ENCODE peak calls at places on chromosome 22, in four cellular contexts. N is ascending aorta, Q is IMR-90, O is right lobe of liver. F is an unnamed sample.

GRCh38 chr22:17980013-17980510 is 44.3 kb downstream of the MICAL3 start:
- DNase-seq in O (no peak), N (no peak), Q (no peak), F (no peak)

GRCh38 chr22:41976070-41976901 is 7.0 kb downstream of the SEPTIN3 start:
- DNase-seq in N (no peak), O (peak), Q (no peak), F (no peak)

GRCh38 chr22:47625531-47626427 is 863.3 kb downstream of the TBC1D22A start:
- DNase-seq in Q (no peak), O (no peak), N (no peak), F (no peak)

GRCh38 chr22:24420072-24420976 is 7.1 kb upstream of the ADORA2A start:
- DNase-seq in N (no peak), Q (no peak), O (peak), F (no peak)

GRCh38 chr22:20107951-20108756 is 7.8 kb upstream of the RANBP1 start:
- DNase-seq in N (no peak), O (no peak), Q (no peak), F (no peak)

GRCh38 chr22:26894766-26895485 is 237.5 kb downstream of the MIAT start:
- DNase-seq in Q (peak), N (peak), O (no peak), F (no peak)

GRCh38 chr22:43707650-43708049 is 104.5 kb downstream of the EFCAB6 start:
- DNase-seq in N (no peak), Q (no peak), O (no peak), F (no peak)

GRCh38 chr22:25567305-25567704 is 2.8 kb downstream of the GRK3 start:
- DNase-seq in N (no peak), Q (no peak), O (no peak), F (no peak)

GRCh38 chr22:45683248-45683647 is 11.6 kb downstream of the ATXN10 start:
- DNase-seq in N (no peak), O (no peak), Q (no peak), F (no peak)

GRCh38 chr22:43798492-43798891 is 13.6 kb downstream of the EFCAB6 start:
- DNase-seq in N (no peak), Q (peak), O (no peak), F (no peak)

GRCh38 chr22:47210112-47210657 is 447.7 kb downstream of the TBC1D22A start:
- DNase-seq in O (peak), Q (no peak), N (peak), F (no peak)

GRCh38 chr22:19713228-19713627 is 1.1 kb upstream of the SEPTIN5 start:
- DNase-seq in O (no peak), Q (no peak), N (no peak), F (no peak)

GRCh38 chr22:32339190-32340012 is 18.3 kb upstream of the RFPL3 start:
- DNase-seq in O (peak), N (peak), Q (no peak), F (no peak)

GRCh38 chr22:23289851-23290724 is 109.8 kb downstream of the BCR start:
- DNase-seq in O (peak), N (peak), Q (peak), F (no peak)

GRCh38 chr22:23244690-23245044 is 64.4 kb downstream of the BCR start:
- DNase-seq in N (no peak), Q (no peak), O (no peak), F (no peak)

GRCh38 chr22:39946571-39947407 is 13.4 kb upstream of the TMA7B start:
- DNase-seq in Q (no peak), N (no peak), O (no peak), F (no peak)

GRCh38 chr22:39388261-39389011 is 11.1 kb upstream of the TAB1 start:
- DNase-seq in O (peak), Q (peak), N (peak), F (peak)

GRCh38 chr22:39773976-39774539 is 119.5 kb downstream of the ENTHD1 start:
- DNase-seq in N (no peak), O (no peak), Q (peak), F (no peak)

GRCh38 chr22:46076651-46077339 is 73.5 kb upstream of the PPARA start:
- DNase-seq in Q (peak), O (peak), N (peak), F (peak)

GRCh38 chr22:24060375-24060788 is 49.3 kb downstream of the CABIN1 start:
- DNase-seq in N (peak), Q (peak), O (no peak), F (no peak)

GRCh38 chr22:40853961-40854360 is 2.5 kb downstream of the ST13 start:
- DNase-seq in Q (no peak), N (no peak), O (no peak), F (no peak)

GRCh38 chr22:43375951-43376455 is 32.8 kb upstream of the SCUBE1 start:
- DNase-seq in O (no peak), N (no peak), Q (peak), F (no peak)

GRCh38 chr22:27670701-27671412 is 130.7 kb downstream of the MN1 start:
- DNase-seq in N (no peak), Q (no peak), O (no peak), F (no peak)

GRCh38 chr22:38305481-38306448 is 11.5 kb downstream of the CSNK1E start:
- DNase-seq in O (no peak), Q (peak), N (no peak), F (no peak)

GRCh38 chr22:18103527-18104269 is 6.9 kb upstream of the TUBA8 start:
- DNase-seq in O (no peak), N (no peak), Q (no peak), F (no peak)

GRCh38 chr22:25972397-25972796 is 196.9 kb upstream of the SEZ6L start:
- DNase-seq in O (no peak), N (no peak), Q (no peak), F (no peak)

GRCh38 chr22:44024288-44024908 is at the start of gene PARVB:
- DNase-seq in N (no peak), O (peak), Q (no peak), F (no peak)

GRCh38 chr22:23216331-23217170 is 36.2 kb downstream of the BCR start:
- DNase-seq in O (peak), Q (no peak), N (no peak), F (no peak)

DNA sequence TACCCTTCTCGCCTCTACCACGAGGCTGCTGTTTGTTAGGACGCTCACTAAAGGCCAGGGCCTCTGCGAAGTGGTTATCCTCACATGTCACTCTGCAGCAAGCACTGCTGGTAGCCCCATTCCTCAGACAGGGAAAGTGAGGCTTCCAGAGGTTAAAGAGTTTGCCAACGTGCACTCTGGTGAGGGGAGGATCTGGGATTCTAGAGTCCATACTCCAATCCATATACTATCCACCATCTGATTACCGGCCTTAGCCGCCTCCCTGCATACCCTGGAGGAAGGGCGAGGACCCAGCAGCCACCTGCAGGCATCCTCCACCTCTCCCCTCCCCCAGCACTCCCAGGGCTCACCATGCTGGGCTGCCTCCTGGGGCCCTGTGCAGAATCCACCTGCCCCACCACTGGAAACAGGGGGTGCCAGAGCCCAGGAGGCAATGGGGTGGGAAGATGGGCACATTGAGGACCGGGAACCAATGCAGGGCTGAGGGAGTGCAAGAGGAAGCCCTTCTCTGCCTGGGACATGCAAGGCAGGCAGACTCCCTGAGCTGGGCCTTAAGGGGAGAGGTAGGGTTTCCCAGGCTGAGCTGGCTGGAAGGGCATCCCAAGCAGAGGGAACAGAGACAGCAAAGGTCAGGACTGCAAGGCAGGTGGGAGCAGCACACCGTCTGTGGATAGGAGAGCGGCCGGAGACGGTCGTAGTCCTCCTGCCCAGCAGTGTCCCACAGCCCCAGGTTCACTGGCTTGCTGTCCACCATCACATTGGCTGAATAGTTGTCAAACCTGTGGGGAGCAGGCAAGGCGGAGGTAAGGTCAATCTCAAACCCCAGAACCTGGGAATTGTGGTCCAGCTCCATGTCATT is 11.7 kb downstream of the RAC2 start:
- DNase-seq in Q (no peak), N (no peak), O (no peak), F (no peak)
- H3K4me3 ChIP-seq in Q (no peak), N (no peak), O (no peak), F (no peak)

DNA sequence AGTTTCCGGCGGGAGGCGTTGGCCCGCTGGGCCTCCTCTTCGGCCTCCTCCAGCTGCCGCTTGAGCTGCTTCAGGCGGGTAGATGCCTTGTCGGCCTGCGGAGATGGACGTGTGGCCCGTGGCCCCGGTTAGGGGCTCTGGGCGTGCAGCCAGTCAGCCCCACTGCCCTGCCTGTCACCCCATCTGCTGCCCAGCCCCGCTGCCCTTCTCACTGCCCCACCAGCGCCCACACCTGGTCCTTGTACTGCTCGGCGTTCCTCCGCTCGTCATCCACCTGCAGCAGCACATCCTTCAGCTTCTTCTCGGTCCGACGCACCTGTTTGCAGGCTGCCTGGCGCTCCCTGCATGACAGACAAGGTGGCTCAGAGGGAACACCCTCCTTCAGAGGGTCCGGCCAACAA is 31.2 kb downstream of the APOL1 start:
- DNase-seq in O (no peak), Q (no peak), N (no peak), F (peak)
- TF ChIP-seq CTCF in O (no peak), Q (no peak), N (no peak), F (no peak)

DNA sequence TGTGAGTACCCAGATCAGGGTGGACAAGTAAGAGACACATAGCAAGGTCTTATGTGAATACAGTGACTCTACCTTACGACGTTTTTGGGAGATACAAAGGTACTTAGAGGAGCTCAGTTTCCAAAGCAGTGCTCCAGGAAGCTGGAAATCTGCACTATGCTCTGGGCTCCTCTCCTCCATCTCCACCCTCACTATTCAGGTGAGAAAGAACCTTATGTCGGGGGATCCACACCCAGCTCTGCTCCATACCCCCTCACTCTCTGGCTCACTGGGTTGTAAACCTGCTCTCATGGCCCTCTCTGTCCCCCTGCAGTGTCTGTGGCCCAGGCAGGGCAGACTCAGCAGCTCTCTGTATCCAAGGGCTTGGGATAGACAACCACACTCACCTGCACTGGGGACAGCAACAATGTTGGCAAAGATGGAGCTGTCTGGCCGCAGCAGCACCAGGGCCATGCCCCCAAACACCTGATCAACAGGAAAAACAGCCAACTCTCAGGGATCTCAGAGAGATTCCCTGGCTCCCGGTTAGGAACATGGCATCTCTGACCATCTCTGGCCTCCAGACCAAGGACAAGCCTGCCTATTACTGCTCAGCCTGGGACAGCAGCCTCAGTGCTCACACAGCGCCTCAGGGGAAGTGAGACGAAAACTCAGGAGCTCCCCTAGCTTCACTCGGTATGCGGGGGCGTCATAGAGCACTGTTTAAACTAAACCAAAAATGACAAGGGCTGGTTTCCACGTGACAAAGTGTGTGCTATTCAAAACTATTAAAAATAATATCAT is 60.9 kb upstream of the TOP3B start:
- DNase-seq in O (no peak), N (no peak), Q (no peak), F (no peak)
- H3K27ac ChIP-seq in O (no peak), N (no peak), Q (no peak), F (no peak)

DNA sequence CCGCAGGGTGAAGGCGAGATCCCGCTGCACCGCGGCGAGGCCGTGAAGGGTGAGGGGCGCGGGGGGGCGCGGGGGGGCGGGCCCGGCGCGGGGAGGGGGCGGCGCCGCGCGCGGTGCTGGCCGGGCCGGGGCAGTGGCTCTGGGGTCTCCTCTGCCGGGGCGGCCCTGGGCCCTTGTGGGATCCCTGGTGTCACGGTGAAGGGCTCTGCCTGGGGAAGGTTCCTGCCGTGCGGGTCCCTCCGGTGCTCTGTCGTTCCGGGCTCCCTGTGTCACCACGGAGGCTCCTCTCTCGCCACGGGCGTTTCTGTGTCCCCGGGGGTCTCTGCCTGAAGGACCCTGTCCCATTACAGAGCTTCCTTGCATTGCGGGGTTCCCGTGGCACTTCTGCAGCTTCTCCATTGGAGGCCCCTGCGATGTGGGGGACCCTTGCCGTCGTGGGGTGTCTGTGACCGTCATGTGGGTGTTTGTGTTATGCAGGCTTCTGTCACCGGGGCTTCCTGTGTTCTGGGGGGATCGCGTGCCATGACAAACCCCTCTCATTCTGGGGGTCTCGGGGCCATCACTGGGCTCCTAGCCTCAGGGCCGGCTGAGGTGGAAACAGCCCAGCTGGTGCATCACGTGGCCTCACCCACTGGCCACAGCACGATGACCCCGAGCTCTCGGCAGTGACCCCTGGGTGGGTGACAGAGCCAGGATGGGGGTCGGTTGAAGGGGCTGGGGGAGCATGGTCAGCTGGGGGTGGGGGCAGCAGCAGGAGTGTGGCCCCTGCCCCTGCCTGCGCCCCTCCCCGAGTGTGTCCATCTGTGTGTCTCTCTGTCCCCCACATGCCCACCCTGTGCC is 25.3 kb downstream of the SHANK3 start:
- DNase-seq in O (peak), Q (no peak), N (peak), F (peak)
- H3K4me3 ChIP-seq in O (peak), Q (peak), N (peak), F (peak)

DNA sequence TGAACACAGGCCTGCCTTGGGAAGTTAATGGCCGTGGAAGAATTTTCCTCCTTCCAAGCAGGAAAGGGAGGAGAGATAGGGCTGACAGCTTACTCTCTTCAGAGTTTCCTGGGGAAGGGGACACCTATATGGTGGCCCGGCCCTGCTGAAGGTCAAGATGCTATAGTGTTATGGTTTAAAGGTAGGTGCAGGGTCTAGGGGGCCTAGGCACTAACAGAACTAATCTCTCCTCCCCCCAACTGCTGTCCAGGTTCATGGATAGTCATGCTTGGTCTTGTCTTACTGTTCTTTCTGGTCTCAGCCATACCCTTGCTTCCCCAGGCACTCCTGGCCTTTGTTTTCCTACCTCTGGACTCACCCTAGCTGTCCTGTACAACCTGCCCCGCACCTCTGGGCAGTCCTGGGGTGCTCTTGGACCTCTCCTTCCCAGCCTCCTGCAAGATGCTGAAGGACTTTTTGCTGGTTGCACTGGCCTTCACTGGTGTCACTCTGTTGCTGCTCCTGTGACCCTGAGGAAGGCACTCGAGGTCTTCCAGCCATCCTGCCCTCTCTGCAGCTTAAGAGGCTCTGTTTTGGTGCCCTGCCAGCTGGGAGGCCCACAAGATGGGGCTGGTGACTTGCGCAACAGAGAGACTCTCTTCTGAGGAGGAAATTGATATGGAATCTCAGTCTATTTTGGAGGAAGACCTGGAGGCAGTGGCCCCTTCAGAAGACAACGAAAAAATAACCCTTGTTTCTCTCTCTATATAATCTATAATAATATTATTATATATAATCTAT is 17.9 kb downstream of the SEC14L3 start:
- DNase-seq in O (no peak), N (no peak), Q (no peak), F (no peak)
- TF ChIP-seq CTCF in O (no peak), N (no peak), Q (no peak), F (no peak)

GRCh38 chr22:37239336-37240239 is 4.5 kb downstream of the RAC2 start:
- DNase-seq in Q (no peak), O (peak), N (no peak), F (peak)
- H3K27ac ChIP-seq in Q (no peak), O (no peak), N (no peak), F (no peak)

DNA sequence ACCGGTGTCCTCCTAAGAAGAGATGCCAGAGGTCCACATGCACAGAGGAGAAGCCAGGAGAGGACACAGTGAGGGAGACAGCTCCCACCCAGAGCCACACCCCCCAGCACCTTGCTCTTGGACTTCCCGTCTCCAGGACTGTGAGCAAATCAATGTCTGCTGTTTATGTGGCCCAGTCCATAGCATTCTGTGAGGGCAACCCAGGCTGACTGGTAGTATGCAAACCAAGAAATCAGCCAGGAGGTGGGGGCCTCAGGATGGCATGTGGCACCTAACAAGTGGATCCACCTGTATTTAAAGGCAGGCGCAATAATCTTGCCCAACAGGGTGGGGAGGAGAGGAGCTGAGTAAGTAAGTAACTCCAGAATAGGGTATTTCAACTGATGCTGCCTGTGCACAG is 136.4 kb downstream of the BRD1 start:
- DNase-seq in O (no peak), Q (no peak), N (no peak), F (no peak)
- H3K4me3 ChIP-seq in O (no peak), Q (no peak), N (no peak), F (no peak)